ENCODE peak calls at places on chromosome 22, in seven cellular contexts. One of them, this sample, is unnamed.

GRCh38 chr22:27719033-27719341 is 82.6 kb downstream of the MN1 start:
- DNase-seq in A549: no peak
- DNase-seq in left colon: no peak
- DNase-seq in head of caudate nucleus: no peak
- DNase-seq in hypothalamus: no peak
- DNase-seq in H7: no peak
- DNase-seq in fibroblast of lung: no peak
- DNase-seq in this sample: no peak

GRCh38 chr22:31122196-31122531 is 602 bp upstream of the INPP5J start:
- DNase-seq in head of caudate nucleus: no peak
- DNase-seq in fibroblast of lung: no peak
- DNase-seq in left colon: no peak
- DNase-seq in A549: no peak
- DNase-seq in hypothalamus: no peak
- DNase-seq in H7: no peak
- DNase-seq in this sample: no peak

GRCh38 chr22:19819911-19820879 is 34.5 kb downstream of the GNB1L start:
- DNase-seq in H7: peak
- DNase-seq in left colon: no peak
- DNase-seq in fibroblast of lung: no peak
- DNase-seq in head of caudate nucleus: no peak
- DNase-seq in A549: no peak
- DNase-seq in hypothalamus: no peak
- DNase-seq in this sample: no peak

GRCh38 chr22:32469799-32470212 is 4.8 kb upstream of the FBXO7 start:
- DNase-seq in hypothalamus: no peak
- DNase-seq in A549: peak
- DNase-seq in head of caudate nucleus: peak
- DNase-seq in fibroblast of lung: peak
- DNase-seq in H7: peak
- DNase-seq in left colon: no peak
- DNase-seq in this sample: no peak

GRCh38 chr22:45600791-45601730 is 70.6 kb upstream of the ATXN10 start:
- DNase-seq in left colon: no peak
- DNase-seq in hypothalamus: no peak
- DNase-seq in H7: no peak
- DNase-seq in fibroblast of lung: no peak
- DNase-seq in head of caudate nucleus: no peak
- DNase-seq in A549: no peak
- DNase-seq in this sample: no peak

GRCh38 chr22:46027219-46028068 is 50.5 kb upstream of the WNT7B start:
- DNase-seq in fibroblast of lung: no peak
- DNase-seq in hypothalamus: peak
- DNase-seq in head of caudate nucleus: peak
- DNase-seq in H7: peak
- DNase-seq in left colon: peak
- DNase-seq in A549: no peak
- DNase-seq in this sample: peak

GRCh38 chr22:42500164-42500835 is 19.3 kb downstream of the RRP7A start:
- DNase-seq in fibroblast of lung: peak
- DNase-seq in H7: peak
- DNase-seq in left colon: peak
- DNase-seq in A549: peak
- DNase-seq in head of caudate nucleus: peak
- DNase-seq in hypothalamus: peak
- DNase-seq in this sample: no peak

GRCh38 chr22:17920145-17920605 is 104.2 kb downstream of the MICAL3 start:
- DNase-seq in head of caudate nucleus: no peak
- DNase-seq in H7: peak
- DNase-seq in fibroblast of lung: peak
- DNase-seq in hypothalamus: no peak
- DNase-seq in left colon: peak
- DNase-seq in A549: no peak
- DNase-seq in this sample: peak

GRCh38 chr22:49555526-49555925 is 272.1 kb downstream of the BRD1 start:
- DNase-seq in left colon: no peak
- DNase-seq in fibroblast of lung: no peak
- DNase-seq in head of caudate nucleus: no peak
- DNase-seq in H7: peak
- DNase-seq in hypothalamus: no peak
- DNase-seq in A549: no peak
- DNase-seq in this sample: no peak

GRCh38 chr22:24107668-24108067 is 73.6 kb upstream of the SUSD2 start:
- DNase-seq in fibroblast of lung: peak
- DNase-seq in H7: no peak
- DNase-seq in left colon: peak
- DNase-seq in head of caudate nucleus: peak
- DNase-seq in hypothalamus: peak
- DNase-seq in A549: no peak
- DNase-seq in this sample: no peak

GRCh38 chr22:19179472-19180048 is 1.0 kb upstream of the SLC25A1 start:
- DNase-seq in fibroblast of lung: peak
- DNase-seq in hypothalamus: peak
- DNase-seq in A549: peak
- DNase-seq in left colon: peak
- DNase-seq in H7: peak
- DNase-seq in head of caudate nucleus: peak
- DNase-seq in this sample: peak

GRCh38 chr22:20243545-20244249 is 24.4 kb downstream of the RTN4R start:
- DNase-seq in hypothalamus: no peak
- DNase-seq in H7: peak
- DNase-seq in head of caudate nucleus: peak
- DNase-seq in fibroblast of lung: peak
- DNase-seq in left colon: peak
- DNase-seq in A549: peak
- DNase-seq in this sample: no peak

GRCh38 chr22:35582861-35583670 is 34.1 kb downstream of the MB start:
- DNase-seq in left colon: peak
- DNase-seq in H7: peak
- DNase-seq in head of caudate nucleus: peak
- DNase-seq in hypothalamus: peak
- DNase-seq in fibroblast of lung: peak
- DNase-seq in A549: peak
- DNase-seq in this sample: peak

GRCh38 chr22:41106122-41106968 is 14.0 kb downstream of the EP300 start:
- DNase-seq in H7: no peak
- DNase-seq in left colon: no peak
- DNase-seq in A549: no peak
- DNase-seq in head of caudate nucleus: no peak
- DNase-seq in hypothalamus: no peak
- DNase-seq in fibroblast of lung: peak
- DNase-seq in this sample: no peak

GRCh38 chr22:48318575-48319320 is 1508.9 kb downstream of the BRD1 start:
- DNase-seq in A549: no peak
- DNase-seq in fibroblast of lung: no peak
- DNase-seq in H7: no peak
- DNase-seq in hypothalamus: no peak
- DNase-seq in left colon: no peak
- DNase-seq in head of caudate nucleus: no peak
- DNase-seq in this sample: no peak

GRCh38 chr22:36461665-36462474 is 19.6 kb downstream of the TXN2 start:
- DNase-seq in head of caudate nucleus: no peak
- DNase-seq in left colon: peak
- DNase-seq in H7: peak
- DNase-seq in fibroblast of lung: peak
- DNase-seq in A549: peak
- DNase-seq in hypothalamus: no peak
- DNase-seq in this sample: peak

GRCh38 chr22:33932997-33933396 is 12.7 kb upstream of the LARGE1 start:
- DNase-seq in hypothalamus: no peak
- DNase-seq in fibroblast of lung: no peak
- DNase-seq in head of caudate nucleus: no peak
- DNase-seq in left colon: no peak
- DNase-seq in H7: no peak
- DNase-seq in A549: no peak
- DNase-seq in this sample: no peak

GRCh38 chr22:19739911-19740449 is 16.6 kb downstream of the GP1BB start:
- DNase-seq in head of caudate nucleus: no peak
- DNase-seq in fibroblast of lung: no peak
- DNase-seq in H7: no peak
- DNase-seq in A549: no peak
- DNase-seq in hypothalamus: no peak
- DNase-seq in left colon: no peak
- DNase-seq in this sample: no peak

GRCh38 chr22:44583854-44584253 is 85.8 kb upstream of the RTL6 start:
- DNase-seq in fibroblast of lung: no peak
- DNase-seq in left colon: no peak
- DNase-seq in hypothalamus: no peak
- DNase-seq in A549: no peak
- DNase-seq in head of caudate nucleus: no peak
- DNase-seq in H7: peak
- DNase-seq in this sample: no peak

GRCh38 chr22:17380711-17381087 is 11.4 kb downstream of the CECR2 start:
- DNase-seq in H7: no peak
- DNase-seq in hypothalamus: no peak
- DNase-seq in left colon: no peak
- DNase-seq in head of caudate nucleus: no peak
- DNase-seq in fibroblast of lung: no peak
- DNase-seq in A549: no peak
- DNase-seq in this sample: no peak

GRCh38 chr22:41094036-41094435 is 1.6 kb downstream of the EP300 start:
- DNase-seq in A549: no peak
- DNase-seq in hypothalamus: no peak
- DNase-seq in H7: peak
- DNase-seq in fibroblast of lung: peak
- DNase-seq in head of caudate nucleus: peak
- DNase-seq in left colon: no peak
- DNase-seq in this sample: no peak

GRCh38 chr22:32327596-32328171 is 30.0 kb upstream of the RFPL3 start:
- DNase-seq in A549: no peak
- DNase-seq in fibroblast of lung: no peak
- DNase-seq in left colon: no peak
- DNase-seq in hypothalamus: no peak
- DNase-seq in H7: no peak
- DNase-seq in head of caudate nucleus: no peak
- DNase-seq in this sample: no peak

GRCh38 chr22:44181033-44181911 is 547 bp downstream of the PARVG start:
- DNase-seq in H7: peak
- DNase-seq in A549: no peak
- DNase-seq in head of caudate nucleus: no peak
- DNase-seq in fibroblast of lung: no peak
- DNase-seq in hypothalamus: no peak
- DNase-seq in left colon: no peak
- DNase-seq in this sample: no peak

GRCh38 chr22:22815397-22816170 is 72.0 kb upstream of the IGLL5 start:
- DNase-seq in left colon: no peak
- DNase-seq in hypothalamus: no peak
- DNase-seq in fibroblast of lung: no peak
- DNase-seq in head of caudate nucleus: no peak
- DNase-seq in H7: no peak
- DNase-seq in A549: no peak
- DNase-seq in this sample: no peak

GRCh38 chr22:49954354-49954753 is 6.2 kb upstream of the PIM3 start:
- DNase-seq in hypothalamus: no peak
- DNase-seq in left colon: no peak
- DNase-seq in A549: no peak
- DNase-seq in fibroblast of lung: no peak
- DNase-seq in head of caudate nucleus: no peak
- DNase-seq in H7: no peak
- DNase-seq in this sample: no peak

GRCh38 chr22:40363059-40363458 is 7.3 kb upstream of the SGSM3 start:
- DNase-seq in head of caudate nucleus: peak
- DNase-seq in fibroblast of lung: no peak
- DNase-seq in hypothalamus: no peak
- DNase-seq in A549: no peak
- DNase-seq in left colon: no peak
- DNase-seq in H7: no peak
- DNase-seq in this sample: no peak

GRCh38 chr22:43411981-43412807 is at the start of gene MPPED1:
- DNase-seq in H7: peak
- DNase-seq in fibroblast of lung: no peak
- DNase-seq in head of caudate nucleus: no peak
- DNase-seq in hypothalamus: no peak
- DNase-seq in left colon: no peak
- DNase-seq in A549: no peak
- DNase-seq in this sample: no peak

GRCh38 chr22:27628341-27628740 is 173.2 kb downstream of the MN1 start:
- DNase-seq in A549: no peak
- DNase-seq in fibroblast of lung: no peak
- DNase-seq in left colon: no peak
- DNase-seq in hypothalamus: no peak
- DNase-seq in H7: no peak
- DNase-seq in head of caudate nucleus: no peak
- DNase-seq in this sample: no peak

GRCh38 chr22:42830161-42830560 is 26.9 kb downstream of the ARFGAP3 start:
- DNase-seq in A549: no peak
- DNase-seq in fibroblast of lung: no peak
- DNase-seq in H7: no peak
- DNase-seq in head of caudate nucleus: no peak
- DNase-seq in hypothalamus: no peak
- DNase-seq in left colon: no peak
- DNase-seq in this sample: no peak

GRCh38 chr22:42747701-42748513 is 27.2 kb upstream of the A4GALT start:
- DNase-seq in head of caudate nucleus: no peak
- DNase-seq in left colon: no peak
- DNase-seq in H7: peak
- DNase-seq in hypothalamus: no peak
- DNase-seq in fibroblast of lung: peak
- DNase-seq in A549: no peak
- DNase-seq in this sample: no peak

GRCh38 chr22:26894766-26895485 is 237.5 kb downstream of the MIAT start:
- DNase-seq in A549: peak
- DNase-seq in H7: no peak
- DNase-seq in left colon: no peak
- DNase-seq in hypothalamus: no peak
- DNase-seq in fibroblast of lung: peak
- DNase-seq in head of caudate nucleus: no peak
- DNase-seq in this sample: no peak

GRCh38 chr22:28774378-28774777 is 1.9 kb downstream of the CCDC117 start:
- DNase-seq in head of caudate nucleus: no peak
- DNase-seq in fibroblast of lung: no peak
- DNase-seq in hypothalamus: no peak
- DNase-seq in left colon: no peak
- DNase-seq in H7: no peak
- DNase-seq in A549: no peak
- DNase-seq in this sample: no peak

GRCh38 chr22:42693055-42693762 is 27.5 kb downstream of the A4GALT start:
- DNase-seq in head of caudate nucleus: no peak
- DNase-seq in fibroblast of lung: no peak
- DNase-seq in left colon: no peak
- DNase-seq in A549: no peak
- DNase-seq in hypothalamus: no peak
- DNase-seq in H7: peak
- DNase-seq in this sample: no peak

GRCh38 chr22:31604746-31605705 is 57.0 kb downstream of the PISD start:
- DNase-seq in A549: no peak
- DNase-seq in H7: peak
- DNase-seq in hypothalamus: no peak
- DNase-seq in fibroblast of lung: no peak
- DNase-seq in head of caudate nucleus: peak
- DNase-seq in left colon: no peak
- DNase-seq in this sample: no peak

This sample was measured in Caco-2.